ENCODE peak calls at places on chromosomes 12 and 14, in ten cellular contexts. V is iris pigment epithelial cell; D is mucosa of descending colon; N is activated CD8-positive, alpha-beta T cell treated with anti-CD3 and anti-CD28 coated beads, Interleukin-2, amount 10 ng/mL, durations not matched to agents 7 days and 5 days; I is T follicular helper cell; F is psoas muscle; T is stimulated activated CD8-positive, alpha-beta memory T cell treated with anti-CD3 and anti-CD28 coated beads, Interleukin-12 subunit alpha, Interleukin-12 subunit beta, amount 100 ng/mL, for 1 hour; H is stimulated activated CD4-positive, alpha-beta T cell treated with anti-CD3 and anti-CD28 coated beads, Interleukin-12 subunit alpha, Interleukin-12 subunit beta, amount 100 ng/mL, for 4 hours; R is stimulated activated naive B cell treated with anti-CD40 and anti-IgM and Interleukin-4, amounts not matched to agents 10 μg/mL and 1 μg/mL and 100 μg/mL, for 72 hours; J is nephron progenitor cell. G is an unnamed sample.

GRCh38 chr12:52580496-52580895 is 6.9 kb upstream of the KRT74 start:
- DNase-seq in V (no peak), D (no peak), N (no peak), I (no peak), F (no peak), T (no peak), H (no peak), R (no peak), J (no peak), G (no peak)

GRCh38 chr14:89507521-89507920 is 90.5 kb upstream of the FOXN3 start:
- DNase-seq in V (peak; percentile 86), D (no peak), N (no peak), I (no peak), F (no peak), T (no peak), H (no peak), R (no peak), J (no peak), G (peak; percentile 75)

GRCh38 chr12:116222358-116222757 is 55.1 kb downstream of the MED13L start:
- DNase-seq in V (peak; percentile 95), D (no peak), N (no peak), I (no peak), F (no peak), T (peak; percentile 29), H (peak; percentile 23), R (no peak), J (no peak), G (peak; percentile 85)

GRCh38 chr12:130557876-130558770 is 158.0 kb downstream of the RIMBP2 start:
- DNase-seq in V (no peak), D (peak; percentile 87), N (no peak), I (no peak), F (no peak), T (no peak), H (no peak), R (no peak), J (no peak), G (no peak)

GRCh38 chr12:122126342-122126635 is 47.7 kb downstream of the IL31 start:
- DNase-seq in V (no peak), D (no peak), N (no peak), I (no peak), F (no peak), T (no peak), H (no peak), R (no peak), J (no peak), G (no peak)

GRCh38 chr14:89004195-89004594 is 179.7 kb downstream of the TTC8 start:
- DNase-seq in V (peak; percentile 84), D (no peak), N (no peak), I (no peak), F (no peak), T (no peak), H (no peak), R (no peak), J (no peak), G (no peak)

GRCh38 chr14:86654558-86655184 is 1124.7 kb downstream of the FLRT2 start:
- DNase-seq in V (peak; percentile 30), D (no peak), N (peak; percentile 40), I (no peak), F (no peak), T (peak; percentile 0), H (peak; percentile 2), R (peak; percentile 11), J (peak; percentile 75), G (peak; percentile 0)

GRCh38 chr12:72982351-72982750 is 710.2 kb downstream of the TRHDE start:
- DNase-seq in V (no peak), D (no peak), N (no peak), I (no peak), F (no peak), T (no peak), H (no peak), R (no peak), J (no peak), G (no peak)

GRCh38 chr12:110266381-110266909 is 14.6 kb upstream of the ATP2A2 start:
- DNase-seq in V (no peak), D (no peak), N (no peak), I (no peak), F (no peak), T (no peak), H (no peak), R (no peak), J (no peak), G (no peak)

GRCh38 chr14:79466938-79467527 is 744.3 kb downstream of the DIO2 start:
- DNase-seq in V (no peak), D (no peak), N (no peak), I (no peak), F (no peak), T (no peak), H (no peak), R (no peak), J (no peak), G (no peak)

G was measured in HCT116.